ENCODE peak calls at places on chromosomes 3 and 15, in five cellular contexts. R is astrocyte of the spinal cord, S is GM12864, L is Calu3, J is AG09309. D is an unnamed sample.

GRCh38 chr15:81239190-81239589 is 42.5 kb downstream of the IL16 start:
- DNase-seq in S (no peak), L (no peak), R (no peak), J (peak; percentile 28), D (no peak)

GRCh38 chr15:60001642-60002527 is 2.2 kb upstream of the FOXB1 start:
- DNase-seq in L (no peak), J (no peak), S (no peak), R (no peak), D (no peak)

GRCh38 chr3:169477790-169478189 is 185.7 kb downstream of the MECOM start:
- DNase-seq in S (no peak), J (no peak), R (no peak), L (no peak), D (no peak)

GRCh38 chr3:182216311-182216970 is 504.7 kb downstream of the SOX2 start:
- DNase-seq in S (no peak), J (no peak), R (no peak), L (no peak), D (no peak)

GRCh38 chr3:194275231-194275671 is 75.9 kb downstream of the CPN2 start:
- DNase-seq in R (no peak), J (no peak), S (no peak), L (no peak), D (peak; percentile 23)

GRCh38 chr3:172138792-172139507 is 99.6 kb downstream of the FNDC3B start:
- DNase-seq in R (no peak), S (no peak), L (peak; percentile 76), J (no peak), D (no peak)

GRCh38 chr3:37375184-37376120 is 201.1 kb upstream of the LRRFIP2 start:
- DNase-seq in S (no peak), J (no peak), L (no peak), R (no peak), D (no peak)

GRCh38 chr3:72951259-72951722 is 45.3 kb upstream of the PPP4R2 start:
- DNase-seq in J (no peak), R (no peak), S (no peak), L (no peak), D (peak; percentile 24)

GRCh38 chr3:113736548-113737089 is 9.4 kb downstream of the NAA50 start:
- DNase-seq in J (peak; percentile 47), R (peak; percentile 78), L (no peak), S (no peak), D (peak; percentile 40)

GRCh38 chr15:95715116-95715888 is 615.2 kb upstream of the NR2F2 start:
- DNase-seq in R (no peak), S (no peak), L (no peak), J (no peak), D (no peak)

GRCh38 chr15:61518191-61518950 is 289.3 kb upstream of the RORA start:
- DNase-seq in J (no peak), L (no peak), R (peak; percentile 21), S (no peak), D (no peak)

GRCh38 chr3:69738291-69738690 is 973 bp upstream of the MITF start:
- DNase-seq in L (no peak), J (no peak), R (peak; percentile 18), S (no peak), D (no peak)

GRCh38 chr3:173730391-173730790 is 332.8 kb downstream of the NLGN1 start:
- DNase-seq in S (no peak), R (no peak), J (no peak), L (no peak), D (no peak)

GRCh38 chr15:70433583-70434288 is 329.6 kb downstream of the UACA start:
- DNase-seq in R (no peak), J (no peak), S (no peak), L (peak; percentile 82), D (no peak)

GRCh38 chr15:62359416-62359815 is 194.3 kb upstream of the C2CD4B start:
- DNase-seq in S (no peak), J (no peak), R (no peak), L (no peak), D (no peak)

GRCh38 chr15:76861815-76862397 is 43.2 kb downstream of the SCAPER start:
- DNase-seq in L (no peak), R (no peak), S (no peak), J (no peak), D (no peak)

GRCh38 chr3:190533511-190534282 is 19.8 kb downstream of the IL1RAP start:
- DNase-seq in J (peak; percentile 99), L (peak; percentile 75), S (no peak), R (peak; percentile 96), D (no peak)

GRCh38 chr3:72738752-72739520 is 109.3 kb downstream of the SHQ1 start:
- DNase-seq in L (peak; percentile 64), J (no peak), R (no peak), S (no peak), D (peak; percentile 90)

GRCh38 chr15:53918180-53919079 is 59.8 kb upstream of the UNC13C start:
- DNase-seq in L (no peak), S (no peak), J (no peak), R (no peak), D (no peak)

GRCh38 chr3:13006216-13006990 is 66.8 kb downstream of the IQSEC1 start:
- DNase-seq in L (no peak), S (no peak), J (no peak), R (no peak), D (no peak)

GRCh38 chr15:60095711-60096110 is 91.6 kb downstream of the FOXB1 start:
- DNase-seq in R (peak; percentile 54), J (no peak), L (no peak), S (no peak), D (no peak)

GRCh38 chr15:40879609-40880008 is 5.6 kb upstream of the RHOV start:
- DNase-seq in S (no peak), J (no peak), L (no peak), R (no peak), D (no peak)

GRCh38 chr3:179653777-179654117 is 907 bp downstream of the USP13 start:
- DNase-seq in J (no peak), L (no peak), S (no peak), R (no peak), D (no peak)

GRCh38 chr3:122493296-122493695 is 21.4 kb downstream of the KPNA1 start:
- DNase-seq in S (no peak), L (no peak), J (peak; percentile 28), R (peak; percentile 86), D (no peak)

DNA sequence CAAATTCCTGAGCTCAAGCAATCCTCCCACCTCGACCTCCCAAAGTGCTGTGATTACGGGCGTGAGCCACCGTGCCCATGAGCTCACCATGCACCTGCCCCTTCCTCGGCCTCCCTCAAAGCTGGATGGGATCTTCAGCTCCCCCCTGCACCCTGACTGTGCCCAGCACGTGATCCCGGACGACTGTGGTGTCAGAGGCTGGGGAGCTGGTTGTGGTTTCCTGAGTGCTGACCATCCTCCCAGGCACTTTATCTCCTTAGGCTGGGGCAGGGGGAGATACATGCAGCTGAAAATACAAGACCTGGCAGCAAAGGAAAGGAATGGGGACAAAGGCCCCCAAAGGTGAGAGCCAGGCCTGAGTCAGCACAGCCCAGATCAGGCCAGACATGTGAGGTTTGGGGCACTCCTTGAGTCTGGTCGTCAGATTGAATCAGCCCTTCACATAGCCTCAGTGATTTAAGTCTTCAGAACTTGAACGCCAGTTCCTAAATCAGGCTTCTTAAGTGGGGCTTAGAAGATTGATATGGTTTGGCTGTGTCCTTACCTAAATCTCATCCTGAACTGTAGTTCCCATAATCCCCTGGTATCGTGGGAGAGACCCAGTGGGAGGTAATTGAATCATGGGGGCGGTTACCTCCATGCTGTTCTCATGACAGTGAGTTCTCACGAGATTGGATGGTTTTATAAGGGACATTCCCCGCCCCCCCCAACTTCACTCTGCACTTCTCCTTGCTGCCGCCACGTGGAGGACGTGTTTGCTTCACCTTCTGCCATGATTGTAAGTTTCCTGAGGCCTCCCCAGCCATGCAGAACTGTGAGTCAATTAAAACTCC is 35.8 kb downstream of the PRKCD start:
- DNase-seq in L (no peak), R (peak; percentile 66), S (peak; percentile 87), J (no peak), D (peak; percentile 53)
- TF ChIP-seq CTCF in L (no peak), R (no peak), S (peak; percentile 32), J (no peak), D (peak; percentile 31)

DNA sequence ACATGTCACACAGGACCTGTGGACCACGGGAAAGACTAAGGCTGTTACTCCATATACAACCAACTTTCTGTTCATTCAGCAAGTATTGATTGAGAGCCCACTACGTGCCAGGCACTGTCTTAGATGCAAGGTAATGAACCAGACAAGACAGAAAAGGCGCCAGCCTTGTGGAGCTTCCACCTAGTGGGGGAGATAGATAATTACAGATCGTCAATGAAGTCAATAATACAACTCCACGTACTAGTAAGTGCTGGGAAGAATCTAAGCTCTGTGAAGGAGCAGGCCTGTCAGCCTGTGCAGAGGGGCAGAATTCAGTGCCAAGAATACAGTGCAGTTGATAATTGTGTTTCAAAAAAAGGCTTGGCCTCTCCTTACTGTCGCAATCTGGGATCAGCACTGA is 186.4 kb downstream of the FEZF2 start:
- DNase-seq in L (no peak), R (peak; percentile 31), S (no peak), J (no peak), D (no peak)
- TF ChIP-seq CTCF in L (no peak), R (peak; percentile 45), S (peak; percentile 40), J (peak; percentile 52), D (no peak)

GRCh38 chr3:48997714-48998637 is 7.9 kb downstream of the P4HTM start:
- DNase-seq in R (no peak), S (no peak), L (no peak), J (no peak), D (no peak)
- TF ChIP-seq CTCF in R (no peak), S (no peak), L (no peak), J (no peak), D (no peak)

GRCh38 chr3:48439820-48440589 is at the start of the genes CCDC51 and TMA7:
- DNase-seq in J (peak; percentile 73), L (peak; percentile 97), R (peak; percentile 96), S (peak; percentile 95), D (peak; percentile 99)
- TF ChIP-seq CTCF in J (no peak), L (no peak), R (no peak), S (no peak), D (no peak)

DNA sequence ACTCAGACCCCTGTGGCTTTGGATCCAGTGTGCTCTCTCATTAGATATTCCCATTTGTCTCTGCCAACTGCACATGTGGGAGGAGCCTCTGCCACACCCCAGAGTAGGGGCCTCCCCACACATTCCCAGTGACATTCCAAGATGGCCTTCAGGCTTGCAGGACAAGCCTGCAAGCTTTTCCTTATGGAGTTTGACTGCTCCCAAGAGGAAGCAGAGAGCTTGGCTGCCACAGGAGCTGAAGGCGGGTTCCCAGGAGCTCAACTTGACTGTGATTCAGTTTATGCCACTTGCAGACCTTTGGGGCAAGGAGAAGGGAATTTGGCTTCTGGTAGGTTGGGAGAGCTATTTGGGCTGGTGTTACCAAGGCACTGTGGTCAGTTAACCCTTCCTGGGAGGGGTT is 22.5 kb upstream of the EPHB1 start:
- DNase-seq in S (no peak), L (no peak), J (no peak), R (no peak), D (no peak)
- TF ChIP-seq CTCF in S (no peak), L (no peak), J (no peak), R (no peak), D (no peak)

DNA sequence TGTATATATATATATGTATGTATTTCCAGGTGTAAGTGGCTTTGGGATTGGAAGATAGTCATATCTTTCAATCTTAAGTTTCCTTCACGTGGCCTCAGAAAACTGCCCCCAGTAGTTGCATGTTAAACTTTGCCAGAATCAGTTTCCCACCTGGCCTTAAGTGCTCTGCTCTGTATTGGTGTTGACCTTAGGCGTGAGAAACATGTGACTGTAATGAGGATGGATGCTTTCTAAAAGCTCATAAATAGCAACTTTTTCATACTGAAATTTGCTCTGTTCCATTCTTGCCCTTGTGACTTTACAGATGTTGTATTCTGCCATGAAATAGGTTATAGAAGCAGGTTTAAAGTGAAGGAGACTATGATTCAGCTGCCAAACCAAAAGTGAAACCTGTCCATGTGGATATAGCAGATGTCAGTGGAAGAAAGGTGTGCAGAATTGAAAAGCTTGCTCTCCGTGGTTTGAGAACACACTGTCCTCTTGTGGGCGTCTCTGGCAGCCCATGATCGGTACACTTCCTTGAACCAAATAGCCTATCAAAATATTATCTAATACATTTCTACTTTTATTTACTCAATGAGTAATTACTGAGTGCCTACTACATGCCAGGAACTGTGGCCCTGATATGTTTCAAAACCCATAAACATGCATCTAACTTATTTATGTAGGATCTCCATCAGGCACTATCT is 15.8 kb downstream of the SCG5 start:
- DNase-seq in J (no peak), S (no peak), R (peak; percentile 19), L (no peak), D (peak; percentile 37)
- TF ChIP-seq CTCF in J (no peak), S (peak; percentile 29), R (peak; percentile 43), L (no peak), D (peak; percentile 35)

D was measured in GM10248.